ENCODE peak calls at places on chromosomes 5 and 9, in four cellular contexts. One of them, this sample, is unnamed.

GRCh38 chr5:83401122-83401620 is 70.4 kb upstream of the VCAN start:
- DNase-seq in body of pancreas: no peak
- DNase-seq in Peyer's patch: no peak
- DNase-seq in lower leg skin: no peak
- DNase-seq in this sample: no peak

GRCh38 chr5:16510123-16510522 is 44.5 kb upstream of the ZNF622 start:
- DNase-seq in lower leg skin: no peak
- DNase-seq in body of pancreas: no peak
- DNase-seq in Peyer's patch: no peak
- DNase-seq in this sample: no peak

GRCh38 chr5:76664065-76664464 is 40.9 kb upstream of the F2RL2 start:
- DNase-seq in body of pancreas: no peak
- DNase-seq in Peyer's patch: no peak
- DNase-seq in lower leg skin: no peak
- DNase-seq in this sample: no peak

GRCh38 chr5:174309131-174309845 is 263.8 kb downstream of the NSG2 start:
- DNase-seq in lower leg skin: peak
- DNase-seq in Peyer's patch: no peak
- DNase-seq in body of pancreas: no peak
- DNase-seq in this sample: no peak

GRCh38 chr9:98504883-98505282 is 203.9 kb downstream of the GABBR2 start:
- DNase-seq in body of pancreas: no peak
- DNase-seq in Peyer's patch: no peak
- DNase-seq in lower leg skin: no peak
- DNase-seq in this sample: no peak

GRCh38 chr5:125093776-125094175 is 347.3 kb upstream of the ZNF608 start:
- DNase-seq in lower leg skin: no peak
- DNase-seq in Peyer's patch: no peak
- DNase-seq in body of pancreas: no peak
- DNase-seq in this sample: no peak

GRCh38 chr5:172748341-172748843 is 22.6 kb downstream of the DUSP1 start:
- DNase-seq in lower leg skin: peak
- DNase-seq in body of pancreas: peak
- DNase-seq in Peyer's patch: no peak
- DNase-seq in this sample: no peak

GRCh38 chr5:89417990-89418820 is 535.2 kb upstream of the MEF2C start:
- DNase-seq in body of pancreas: no peak
- DNase-seq in lower leg skin: no peak
- DNase-seq in Peyer's patch: no peak
- DNase-seq in this sample: peak

GRCh38 chr9:90861826-90862740 is 60.5 kb downstream of the SYK start:
- DNase-seq in Peyer's patch: no peak
- DNase-seq in lower leg skin: peak
- DNase-seq in body of pancreas: no peak
- DNase-seq in this sample: no peak

GRCh38 chr9:133953976-133954709 is 38.0 kb downstream of the VAV2 start:
- DNase-seq in lower leg skin: no peak
- DNase-seq in body of pancreas: no peak
- DNase-seq in Peyer's patch: no peak
- DNase-seq in this sample: no peak

GRCh38 chr5:166430491-166431319 is 1860.7 kb upstream of the WWC1 start:
- DNase-seq in lower leg skin: no peak
- DNase-seq in Peyer's patch: no peak
- DNase-seq in body of pancreas: no peak
- DNase-seq in this sample: no peak

GRCh38 chr9:98091735-98092632 is 27.0 kb downstream of the TRIM14 start:
- DNase-seq in lower leg skin: no peak
- DNase-seq in body of pancreas: no peak
- DNase-seq in Peyer's patch: no peak
- DNase-seq in this sample: no peak

GRCh38 chr5:101244621-101245020 is 341.5 kb upstream of the ST8SIA4 start:
- DNase-seq in lower leg skin: no peak
- DNase-seq in body of pancreas: no peak
- DNase-seq in Peyer's patch: no peak
- DNase-seq in this sample: no peak

DNA sequence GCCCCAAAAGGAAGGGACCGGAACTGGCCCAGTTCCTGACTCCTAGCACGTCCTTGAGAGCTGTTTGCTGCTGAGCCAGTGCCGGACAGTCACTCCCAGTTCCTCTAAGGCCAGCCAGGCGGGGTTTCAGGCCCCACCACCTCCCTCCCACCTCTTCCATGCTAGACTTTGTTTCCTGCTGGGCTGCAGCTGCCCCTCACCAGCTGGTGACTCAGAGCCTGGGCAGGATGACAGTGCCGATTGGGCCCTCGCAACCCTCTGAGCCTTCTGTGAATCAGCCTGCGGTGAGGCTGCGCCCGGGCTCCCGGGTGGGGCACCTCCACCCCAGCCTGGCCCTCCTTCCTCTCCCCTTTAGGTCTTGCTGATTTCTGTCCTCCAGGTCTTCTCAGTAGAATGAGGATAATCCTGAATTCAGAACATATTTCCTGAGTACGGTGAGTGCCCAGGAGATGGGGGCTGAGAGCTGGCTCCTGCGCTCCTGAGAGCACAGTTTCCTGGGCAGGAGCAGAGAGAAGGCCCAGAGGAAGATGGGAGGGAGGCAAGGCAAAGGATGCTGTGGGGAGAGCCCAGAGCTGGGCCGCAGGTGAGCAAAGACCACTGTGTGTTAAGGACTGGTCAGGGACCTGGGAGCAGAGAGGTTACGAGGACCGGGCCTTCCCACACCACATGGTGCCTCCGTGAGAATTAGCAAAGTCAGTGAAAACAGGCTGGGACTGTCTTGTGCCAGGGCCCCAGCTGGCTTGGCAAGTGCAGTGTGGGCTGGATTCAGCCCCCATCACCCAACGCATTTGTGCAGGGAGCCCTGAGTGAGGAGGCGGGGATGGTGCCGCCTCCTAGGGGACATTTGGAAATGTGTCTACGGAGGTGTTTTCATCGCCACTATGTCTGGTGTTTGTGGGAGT is 32.9 kb upstream of the STXBP1 start:
- DNase-seq in Peyer's patch: peak
- DNase-seq in body of pancreas: peak
- DNase-seq in lower leg skin: peak
- DNase-seq in this sample: peak
- TF ChIP-seq POLR2A in Peyer's patch: no peak
- TF ChIP-seq POLR2A in body of pancreas: no peak
- TF ChIP-seq POLR2A in lower leg skin: no peak
- TF ChIP-seq POLR2A in this sample: peak

DNA sequence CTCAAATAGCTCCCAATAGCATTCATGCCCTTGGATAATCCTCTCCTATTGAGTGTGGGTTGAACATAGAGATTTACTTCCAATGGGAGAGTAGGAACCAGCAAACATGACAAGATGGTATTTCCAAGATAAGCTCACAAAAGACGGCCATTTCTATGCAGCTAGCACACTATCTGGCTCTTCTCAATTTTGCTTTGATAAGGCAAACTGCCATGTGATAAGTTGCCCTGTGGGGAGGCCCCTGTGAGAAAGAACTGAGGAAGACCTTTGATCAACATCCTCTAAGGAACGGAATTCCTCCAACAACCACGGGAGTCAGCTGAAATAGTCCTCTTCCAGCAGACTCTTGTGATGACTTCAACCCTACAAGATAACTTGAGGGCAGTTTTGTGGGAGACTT is 211.9 kb upstream of the TRPM3 start:
- DNase-seq in body of pancreas: no peak
- DNase-seq in lower leg skin: no peak
- DNase-seq in Peyer's patch: no peak
- DNase-seq in this sample: no peak
- TF ChIP-seq POLR2A in body of pancreas: no peak
- TF ChIP-seq POLR2A in lower leg skin: no peak
- TF ChIP-seq POLR2A in Peyer's patch: no peak
- TF ChIP-seq POLR2A in this sample: no peak

GRCh38 chr9:11946521-11946920 is 746.7 kb upstream of the TYRP1 start:
- DNase-seq in Peyer's patch: no peak
- DNase-seq in body of pancreas: no peak
- DNase-seq in lower leg skin: no peak
- DNase-seq in this sample: no peak
- TF ChIP-seq POLR2A in Peyer's patch: no peak
- TF ChIP-seq POLR2A in body of pancreas: no peak
- TF ChIP-seq POLR2A in lower leg skin: no peak
- TF ChIP-seq POLR2A in this sample: no peak

GRCh38 chr9:124941689-124942561 is 1.0 kb upstream of the GOLGA1 start:
- DNase-seq in lower leg skin: peak
- DNase-seq in Peyer's patch: peak
- DNase-seq in body of pancreas: peak
- DNase-seq in this sample: peak

GRCh38 chr9:124940521-124940893 is 376 bp downstream of the GOLGA1 start:
- DNase-seq in lower leg skin: no peak
- DNase-seq in Peyer's patch: no peak
- DNase-seq in body of pancreas: no peak
- DNase-seq in this sample: no peak

GRCh38 chr9:124939944-124940343 is 939 bp downstream of the GOLGA1 start:
- DNase-seq in body of pancreas: no peak
- DNase-seq in lower leg skin: no peak
- DNase-seq in Peyer's patch: no peak
- DNase-seq in this sample: peak

GRCh38 chr9:124946167-124946566 is 5.3 kb upstream of the GOLGA1 start:
- DNase-seq in body of pancreas: no peak
- DNase-seq in Peyer's patch: no peak
- DNase-seq in lower leg skin: no peak
- DNase-seq in this sample: no peak

GRCh38 chr9:124940894-124941688 is at the start of gene GOLGA1:
- DNase-seq in lower leg skin: peak
- DNase-seq in body of pancreas: peak
- DNase-seq in Peyer's patch: peak
- DNase-seq in this sample: peak
- TF ChIP-seq POLR2A in lower leg skin: no peak
- TF ChIP-seq POLR2A in body of pancreas: peak
- TF ChIP-seq POLR2A in Peyer's patch: peak
- TF ChIP-seq POLR2A in this sample: peak

DNA sequence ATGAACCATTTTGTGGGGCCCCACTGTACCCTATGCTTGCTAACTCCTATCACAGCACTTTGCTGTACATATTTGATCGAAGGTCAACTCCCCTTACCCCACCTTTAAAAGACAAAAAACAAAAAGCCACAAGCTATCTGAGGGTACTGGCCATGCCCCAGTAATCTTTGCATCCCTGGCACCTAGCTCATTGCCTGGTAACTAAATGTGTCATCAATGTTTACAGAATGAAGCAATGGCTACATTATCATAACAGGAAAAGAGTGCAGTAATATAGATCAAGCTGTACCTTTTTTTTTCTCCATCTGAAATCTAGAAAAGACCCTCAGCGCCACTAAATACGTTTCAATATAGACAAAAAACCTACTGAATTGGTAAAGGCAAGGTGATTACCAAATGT is 188.0 kb downstream of the ELAVL2 start:
- DNase-seq in body of pancreas: no peak
- DNase-seq in Peyer's patch: no peak
- DNase-seq in lower leg skin: no peak
- DNase-seq in this sample: peak
- TF ChIP-seq POLR2A in body of pancreas: no peak
- TF ChIP-seq POLR2A in Peyer's patch: no peak
- TF ChIP-seq POLR2A in lower leg skin: no peak
- TF ChIP-seq POLR2A in this sample: no peak

GRCh38 chr5:132459983-132460834 is 30.4 kb downstream of the IRF1 start:
- DNase-seq in Peyer's patch: no peak
- DNase-seq in body of pancreas: peak
- DNase-seq in lower leg skin: no peak
- DNase-seq in this sample: peak
- TF ChIP-seq POLR2A in Peyer's patch: no peak
- TF ChIP-seq POLR2A in body of pancreas: no peak
- TF ChIP-seq POLR2A in lower leg skin: no peak
- TF ChIP-seq POLR2A in this sample: no peak

DNA sequence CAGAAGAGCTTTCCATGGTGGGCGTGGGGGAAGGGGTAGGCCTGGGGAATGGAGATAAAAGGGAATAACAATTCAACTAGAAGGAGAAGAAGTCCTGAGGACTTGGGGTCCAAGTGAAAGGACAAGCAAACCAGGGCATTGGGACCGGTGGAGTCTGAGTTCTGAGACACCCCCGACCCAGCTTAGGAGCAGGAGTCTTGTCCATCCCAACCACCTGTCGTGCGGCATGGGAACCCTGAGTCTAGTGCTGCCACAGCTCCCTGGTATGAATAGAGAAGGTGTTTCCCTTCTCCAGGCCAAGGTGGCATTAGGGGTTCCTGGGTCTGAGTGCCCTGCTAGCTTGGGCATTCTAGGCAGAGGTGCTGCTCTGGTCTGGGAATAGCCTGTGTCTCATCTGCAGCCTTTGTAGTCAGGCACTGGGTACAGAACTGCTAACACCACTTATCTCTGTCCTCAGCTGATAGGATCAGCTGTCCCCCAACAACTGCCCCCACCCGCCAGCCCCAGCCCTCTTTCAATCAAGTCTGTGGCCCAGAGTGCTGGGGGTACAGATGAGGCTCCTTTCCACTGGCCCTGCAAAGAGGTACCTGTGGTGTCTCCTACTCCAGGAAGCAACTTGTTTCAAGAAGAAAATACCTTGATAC is 9.9 kb downstream of the HNRNPAB start:
- DNase-seq in Peyer's patch: no peak
- DNase-seq in body of pancreas: no peak
- DNase-seq in lower leg skin: no peak
- DNase-seq in this sample: no peak
- TF ChIP-seq POLR2A in Peyer's patch: no peak
- TF ChIP-seq POLR2A in body of pancreas: no peak
- TF ChIP-seq POLR2A in lower leg skin: no peak
- TF ChIP-seq POLR2A in this sample: no peak

This sample was measured in erythroblast.